ENCODE peak calls at places on chromosome 10, in six cellular contexts. One of them, this sample, is unnamed.

GRCh38 chr10:63173468-63174227 is 40.5 kb downstream of the NRBF2 start:
- DNase-seq in body of pancreas: no peak
- DNase-seq in Right ventricle myocardium superior: no peak
- DNase-seq in OCI-LY7: peak; percentile 42
- DNase-seq in MCF 10A: no peak
- DNase-seq in GM12892: no peak
- DNase-seq in this sample: no peak

GRCh38 chr10:127092916-127093315 is 103.5 kb downstream of the INSYN2A start:
- DNase-seq in GM12892: no peak
- DNase-seq in MCF 10A: no peak
- DNase-seq in body of pancreas: no peak
- DNase-seq in OCI-LY7: no peak
- DNase-seq in Right ventricle myocardium superior: no peak
- DNase-seq in this sample: no peak

GRCh38 chr10:112246-112645 is 23.0 kb upstream of the ZMYND11 start:
- DNase-seq in MCF 10A: peak; percentile 1
- DNase-seq in body of pancreas: no peak
- DNase-seq in OCI-LY7: no peak
- DNase-seq in Right ventricle myocardium superior: no peak
- DNase-seq in GM12892: no peak
- DNase-seq in this sample: no peak

GRCh38 chr10:63976538-63976937 is 455.3 kb downstream of the REEP3 start:
- DNase-seq in Right ventricle myocardium superior: no peak
- DNase-seq in body of pancreas: peak; percentile 29
- DNase-seq in OCI-LY7: peak; percentile 37
- DNase-seq in MCF 10A: peak; percentile 69
- DNase-seq in GM12892: peak; percentile 29
- DNase-seq in this sample: peak; percentile 30

GRCh38 chr10:49139866-49140195 is 6.0 kb upstream of the FAM170B start:
- DNase-seq in MCF 10A: peak; percentile 93
- DNase-seq in OCI-LY7: no peak
- DNase-seq in Right ventricle myocardium superior: no peak
- DNase-seq in body of pancreas: no peak
- DNase-seq in GM12892: no peak
- DNase-seq in this sample: no peak

GRCh38 chr10:95395947-95396449 is 105.2 kb upstream of the PDLIM1 start:
- DNase-seq in GM12892: no peak
- DNase-seq in body of pancreas: peak; percentile 60
- DNase-seq in OCI-LY7: no peak
- DNase-seq in MCF 10A: no peak
- DNase-seq in Right ventricle myocardium superior: peak; percentile 79
- DNase-seq in this sample: no peak

GRCh38 chr10:80413152-80413996 is 5.0 kb downstream of the PRXL2A start:
- DNase-seq in OCI-LY7: no peak
- DNase-seq in GM12892: no peak
- DNase-seq in body of pancreas: no peak
- DNase-seq in MCF 10A: peak; percentile 96
- DNase-seq in Right ventricle myocardium superior: no peak
- DNase-seq in this sample: no peak

GRCh38 chr10:15370212-15370740 is 813 bp downstream of the FAM171A1 start:
- DNase-seq in OCI-LY7: no peak
- DNase-seq in GM12892: peak; percentile 25
- DNase-seq in Right ventricle myocardium superior: peak; percentile 44
- DNase-seq in body of pancreas: peak; percentile 22
- DNase-seq in MCF 10A: peak; percentile 22
- DNase-seq in this sample: no peak

GRCh38 chr10:32189400-32190084 is 133.3 kb upstream of the KIF5B start:
- DNase-seq in MCF 10A: peak; percentile 17
- DNase-seq in Right ventricle myocardium superior: no peak
- DNase-seq in GM12892: no peak
- DNase-seq in OCI-LY7: no peak
- DNase-seq in body of pancreas: no peak
- DNase-seq in this sample: no peak

GRCh38 chr10:42998481-42999384 is 78.1 kb upstream of the RET start:
- DNase-seq in GM12892: no peak
- DNase-seq in body of pancreas: no peak
- DNase-seq in OCI-LY7: no peak
- DNase-seq in Right ventricle myocardium superior: no peak
- DNase-seq in MCF 10A: no peak
- DNase-seq in this sample: no peak

GRCh38 chr10:88881335-88881734 is 1.3 kb downstream of the STAMBPL1 start:
- DNase-seq in Right ventricle myocardium superior: no peak
- DNase-seq in MCF 10A: peak; percentile 18
- DNase-seq in GM12892: no peak
- DNase-seq in body of pancreas: no peak
- DNase-seq in OCI-LY7: peak; percentile 43
- DNase-seq in this sample: no peak

GRCh38 chr10:6918305-6918704 is 338.2 kb upstream of the PRKCQ start:
- DNase-seq in body of pancreas: peak; percentile 24
- DNase-seq in OCI-LY7: peak; percentile 57
- DNase-seq in GM12892: no peak
- DNase-seq in Right ventricle myocardium superior: no peak
- DNase-seq in MCF 10A: peak; percentile 46
- DNase-seq in this sample: peak; percentile 57

GRCh38 chr10:124285587-124286527 is 132.9 kb downstream of the OAT start:
- DNase-seq in MCF 10A: no peak
- DNase-seq in OCI-LY7: peak; percentile 38
- DNase-seq in body of pancreas: no peak
- DNase-seq in GM12892: no peak
- DNase-seq in Right ventricle myocardium superior: no peak
- DNase-seq in this sample: no peak

GRCh38 chr10:11822031-11822756 is 962 bp upstream of the PROSER2 start:
- DNase-seq in GM12892: no peak
- DNase-seq in body of pancreas: no peak
- DNase-seq in MCF 10A: no peak
- DNase-seq in Right ventricle myocardium superior: no peak
- DNase-seq in OCI-LY7: no peak
- DNase-seq in this sample: no peak

GRCh38 chr10:85786401-85786899 is 580.1 kb downstream of the GRID1 start:
- DNase-seq in Right ventricle myocardium superior: no peak
- DNase-seq in MCF 10A: no peak
- DNase-seq in GM12892: no peak
- DNase-seq in OCI-LY7: peak; percentile 17
- DNase-seq in body of pancreas: no peak
- DNase-seq in this sample: peak; percentile 61

GRCh38 chr10:102769375-102770107 is 25.8 kb downstream of the WBP1L start:
- DNase-seq in GM12892: no peak
- DNase-seq in Right ventricle myocardium superior: no peak
- DNase-seq in OCI-LY7: no peak
- DNase-seq in MCF 10A: peak; percentile 63
- DNase-seq in body of pancreas: no peak
- DNase-seq in this sample: no peak

GRCh38 chr10:10092581-10092980 is 925.1 kb upstream of the CELF2 start:
- DNase-seq in body of pancreas: no peak
- DNase-seq in MCF 10A: peak; percentile 56
- DNase-seq in GM12892: no peak
- DNase-seq in OCI-LY7: no peak
- DNase-seq in Right ventricle myocardium superior: peak; percentile 54
- DNase-seq in this sample: no peak

GRCh38 chr10:44393834-44394547 is 9.1 kb upstream of the CXCL12 start:
- DNase-seq in MCF 10A: no peak
- DNase-seq in OCI-LY7: no peak
- DNase-seq in Right ventricle myocardium superior: no peak
- DNase-seq in GM12892: no peak
- DNase-seq in body of pancreas: no peak
- DNase-seq in this sample: no peak

GRCh38 chr10:15898046-15898445 is 37.7 kb upstream of the MINDY3 start:
- DNase-seq in OCI-LY7: peak; percentile 18
- DNase-seq in MCF 10A: peak; percentile 19
- DNase-seq in GM12892: no peak
- DNase-seq in Right ventricle myocardium superior: no peak
- DNase-seq in body of pancreas: no peak
- DNase-seq in this sample: no peak

GRCh38 chr10:114470956-114471905 is 66.9 kb upstream of the AFAP1L2 start:
- DNase-seq in GM12892: peak; percentile 28
- DNase-seq in Right ventricle myocardium superior: peak; percentile 73
- DNase-seq in body of pancreas: peak; percentile 72
- DNase-seq in MCF 10A: peak; percentile 75
- DNase-seq in OCI-LY7: peak; percentile 87
- DNase-seq in this sample: peak; percentile 75

GRCh38 chr10:3895045-3895609 is 110.1 kb upstream of the KLF6 start:
- DNase-seq in Right ventricle myocardium superior: no peak
- DNase-seq in GM12892: no peak
- DNase-seq in OCI-LY7: no peak
- DNase-seq in body of pancreas: no peak
- DNase-seq in MCF 10A: peak; percentile 10
- DNase-seq in this sample: no peak

GRCh38 chr10:28781296-28781695 is 104.0 kb downstream of the BAMBI start:
- DNase-seq in OCI-LY7: no peak
- DNase-seq in GM12892: no peak
- DNase-seq in Right ventricle myocardium superior: no peak
- DNase-seq in MCF 10A: no peak
- DNase-seq in body of pancreas: no peak
- DNase-seq in this sample: no peak

GRCh38 chr10:87618470-87619423 is 40.9 kb upstream of the PAPSS2 start:
- DNase-seq in GM12892: no peak
- DNase-seq in body of pancreas: peak; percentile 84
- DNase-seq in MCF 10A: peak; percentile 35
- DNase-seq in OCI-LY7: no peak
- DNase-seq in Right ventricle myocardium superior: no peak
- DNase-seq in this sample: no peak

GRCh38 chr10:46024948-46025347 is 5.5 kb downstream of the NCOA4 start:
- DNase-seq in MCF 10A: no peak
- DNase-seq in GM12892: no peak
- DNase-seq in OCI-LY7: no peak
- DNase-seq in body of pancreas: no peak
- DNase-seq in Right ventricle myocardium superior: no peak
- DNase-seq in this sample: no peak

GRCh38 chr10:46522295-46523118 is 34.0 kb downstream of the GPRIN2 start:
- DNase-seq in Right ventricle myocardium superior: no peak
- DNase-seq in GM12892: no peak
- DNase-seq in MCF 10A: no peak
- DNase-seq in OCI-LY7: no peak
- DNase-seq in body of pancreas: no peak
- DNase-seq in this sample: no peak

GRCh38 chr10:70967591-70968588 is 79.5 kb upstream of the PCBD1 start:
- DNase-seq in OCI-LY7: no peak
- DNase-seq in Right ventricle myocardium superior: no peak
- DNase-seq in GM12892: peak; percentile 56
- DNase-seq in body of pancreas: no peak
- DNase-seq in MCF 10A: peak; percentile 2
- DNase-seq in this sample: no peak

GRCh38 chr10:132133449-132134291 is 53.1 kb upstream of the DPYSL4 start:
- DNase-seq in GM12892: no peak
- DNase-seq in Right ventricle myocardium superior: peak; percentile 35
- DNase-seq in body of pancreas: peak; percentile 10
- DNase-seq in OCI-LY7: no peak
- DNase-seq in MCF 10A: no peak
- DNase-seq in this sample: no peak

GRCh38 chr10:47418321-47418720 is 34.2 kb upstream of the ZNF488 start:
- DNase-seq in GM12892: no peak
- DNase-seq in Right ventricle myocardium superior: no peak
- DNase-seq in body of pancreas: no peak
- DNase-seq in MCF 10A: no peak
- DNase-seq in OCI-LY7: no peak
- DNase-seq in this sample: no peak